ENCODE peak calls at places on chromosomes 16 and 17, in four cellular contexts. A is CD8-positive, alpha-beta T cell; K is IMR-90; T is CD4-positive, alpha-beta T cell. I is an unnamed sample.

GRCh38 chr16:86203557-86204275 is 304.8 kb downstream of the IRF8 start:
- DNase-seq in A (no peak), K (no peak), T (no peak), I (no peak)

GRCh38 chr16:363110-364090 is 6.9 kb downstream of the MRPL28 start:
- DNase-seq in A (no peak), K (no peak), T (no peak), I (no peak)

GRCh38 chr17:77405867-77406513 is 265.2 kb downstream of the SEC14L1 start:
- DNase-seq in A (no peak), K (no peak), T (no peak), I (no peak)

GRCh38 chr16:77564791-77565390 is 130.1 kb upstream of the ADAMTS18 start:
- DNase-seq in A (no peak), K (peak), T (no peak), I (peak)

GRCh38 chr17:58969156-58969555 is 137.5 kb downstream of the TRIM37 start:
- DNase-seq in A (no peak), K (no peak), T (no peak), I (peak)

GRCh38 chr16:75754126-75754525 is 27.8 kb upstream of the CPHXL start:
- DNase-seq in A (no peak), K (peak), T (no peak), I (no peak)

GRCh38 chr16:28010671-28011070 is 52.8 kb downstream of the GSG1L start:
- DNase-seq in A (no peak), K (peak), T (no peak), I (no peak)

GRCh38 chr17:2965621-2966275 is 97.7 kb downstream of the OR1D5 start:
- DNase-seq in A (no peak), K (peak), T (no peak), I (peak)

GRCh38 chr17:39736319-39737165 is 1.2 kb upstream of the GRB7 start:
- DNase-seq in A (no peak), K (no peak), T (no peak), I (no peak)